ENCODE peak calls at places on chromosomes 11 and 22, in five cellular contexts. W is PC-9, R is neural progenitor cell, N is lower lobe of right lung, A is A549. E is an unnamed sample.
A peak's percentile ranks its signal among the peaks of the same experiment; 100 is the strongest.

GRCh38 chr11:65695459-65696241 is 16.4 kb upstream of the KAT5 start:
- DNase-seq in R (no peak), W (no peak), A (no peak), N (no peak), E (no peak)

GRCh38 chr11:57294225-57295131 is 30.3 kb downstream of the TNKS1BP1 start:
- DNase-seq in W (peak; percentile 68), N (no peak), A (no peak), R (peak; percentile 39), E (no peak)

GRCh38 chr11:108983621-108984020 is 318.8 kb downstream of the DDX10 start:
- DNase-seq in R (no peak), N (no peak), W (no peak), A (no peak), E (no peak)

GRCh38 chr22:21948390-21948789 is 4.3 kb downstream of the PPM1F start:
- DNase-seq in W (no peak), R (no peak), N (no peak), A (no peak), E (no peak)

GRCh38 chr11:10488581-10489443 is 33.7 kb downstream of the AMPD3 start:
- DNase-seq in W (peak; percentile 40), N (no peak), R (no peak), A (no peak), E (no peak)

GRCh38 chr11:96218013-96218412 is 125.0 kb downstream of the MAML2 start:
- DNase-seq in R (no peak), N (no peak), A (no peak), W (no peak), E (no peak)

GRCh38 chr11:35702126-35702525 is 39.6 kb downstream of the TRIM44 start:
- DNase-seq in R (no peak), W (no peak), A (no peak), N (no peak), E (no peak)

GRCh38 chr22:37011472-37011871 is 7.8 kb downstream of the TST start:
- DNase-seq in A (no peak), W (no peak), R (no peak), N (no peak), E (no peak)

GRCh38 chr11:72813740-72814138 is 472 bp upstream of the ATG16L2 start:
- DNase-seq in N (peak; percentile 93), W (peak; percentile 64), A (peak; percentile 61), R (peak; percentile 82), E (peak; percentile 83)

GRCh38 chr11:35330924-35331323 is 88.4 kb downstream of the SLC1A2 start:
- DNase-seq in N (no peak), A (no peak), W (no peak), R (no peak), E (no peak)

GRCh38 chr11:88341852-88342251 is 4.3 kb upstream of the CTSC start:
- DNase-seq in A (no peak), R (peak; percentile 57), N (no peak), W (peak; percentile 27), E (no peak)

GRCh38 chr11:13316528-13316961 is 39.0 kb downstream of the BMAL1 start:
- DNase-seq in A (no peak), R (no peak), N (peak; percentile 66), W (no peak), E (peak; percentile 75)

GRCh38 chr11:73219396-73220285 is 1.6 kb downstream of the P2RY2 start:
- DNase-seq in N (peak; percentile 35), W (no peak), R (peak; percentile 1), A (no peak), E (no peak)

GRCh38 chr11:77081381-77081851 is 14.6 kb downstream of the CAPN5 start:
- DNase-seq in R (no peak), A (no peak), W (no peak), N (peak; percentile 36), E (no peak)

GRCh38 chr22:44574581-44575343 is 76.7 kb upstream of the RTL6 start:
- DNase-seq in N (no peak), R (no peak), A (no peak), W (no peak), E (peak; percentile 32)

GRCh38 chr11:7749456-7749855 is 43.2 kb upstream of the OVCH2 start:
- DNase-seq in N (no peak), A (no peak), R (no peak), W (no peak), E (peak; percentile 0)

GRCh38 chr11:9263840-9264380 is 1.2 kb downstream of the DENND5A start:
- DNase-seq in R (no peak), A (peak; percentile 39), N (no peak), W (no peak), E (no peak)

GRCh38 chr11:94224078-94224477 is 80.3 kb upstream of the IZUMO1R start:
- DNase-seq in R (no peak), N (no peak), A (no peak), W (no peak), E (no peak)

GRCh38 chr22:49010086-49010863 is 817.4 kb downstream of the BRD1 start:
- DNase-seq in N (peak; percentile 28), R (no peak), W (no peak), A (no peak), E (no peak)

GRCh38 chr11:64250875-64251721 is at the start of gene PLCB3:
- DNase-seq in R (peak; percentile 83), A (no peak), W (no peak), N (peak; percentile 69), E (peak; percentile 76)

GRCh38 chr22:20803696-20804324 is 29.9 kb downstream of the SERPIND1 start:
- DNase-seq in N (no peak), A (peak; percentile 22), W (no peak), R (peak; percentile 67), E (peak; percentile 60)

GRCh38 chr11:2904153-2905052 is 18.8 kb upstream of the CDKN1C start:
- DNase-seq in N (no peak), A (no peak), W (no peak), R (no peak), E (no peak)

GRCh38 chr22:43826142-43827093 is 14.3 kb upstream of the EFCAB6 start:
- DNase-seq in W (no peak), R (no peak), N (no peak), A (peak; percentile 33), E (peak; percentile 73)

GRCh38 chr11:104005234-104005855 is 31.1 kb upstream of the DDI1 start:
- DNase-seq in N (no peak), W (peak; percentile 78), R (no peak), A (no peak), E (peak; percentile 25)

GRCh38 chr11:64659417-64660144 is 63.4 kb downstream of the NRXN2 start:
- DNase-seq in A (peak; percentile 64), W (peak; percentile 79), N (peak; percentile 22), R (no peak), E (peak; percentile 26)

GRCh38 chr11:41446107-41446506 is 13.3 kb downstream of the LRRC4C start:
- DNase-seq in N (no peak), A (no peak), W (no peak), R (no peak), E (no peak)

GRCh38 chr11:42768576-42768975 is 543.2 kb upstream of the API5 start:
- DNase-seq in W (no peak), N (no peak), R (no peak), A (no peak), E (no peak)

GRCh38 chr11:8610532-8611116 is 16.6 kb upstream of the STK33 start:
- DNase-seq in A (no peak), N (no peak), R (no peak), W (no peak), E (no peak)

GRCh38 chr22:29269731-29270474 is 1.8 kb downstream of the EWSR1 start:
- DNase-seq in W (no peak), A (no peak), R (peak; percentile 24), N (no peak), E (peak; percentile 18)
- H3K4me1 ChIP-seq in W (peaks cover 32% of the 10 kb centered on the region), A (peaks cover 37% of the 10 kb centered on the region), R (peaks cover 40% of the 10 kb centered on the region), N (peaks cover 65% of the 10 kb centered on the region), E (peaks cover 25% of the 10 kb centered on the region)

DNA sequence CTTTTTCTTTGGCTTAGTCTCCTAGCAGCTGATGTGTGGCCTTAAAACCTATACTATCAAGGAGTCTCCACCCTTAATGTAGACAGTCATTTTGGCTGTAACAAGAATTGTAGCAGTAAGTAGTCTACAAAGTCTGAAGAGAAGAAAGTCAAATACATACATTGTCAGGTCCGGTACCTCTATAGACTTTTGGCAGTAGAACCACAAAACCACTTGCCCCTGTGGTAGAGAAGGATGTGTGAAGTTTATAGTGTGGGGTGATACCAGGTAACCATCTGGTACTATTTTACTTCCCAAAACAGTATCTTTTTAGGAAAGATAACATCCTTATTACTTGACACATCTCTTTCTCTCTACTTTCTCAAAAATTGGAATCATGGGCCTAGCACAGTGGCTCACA is 15.1 kb downstream of the ATG13 start:
- DNase-seq in W (no peak), N (no peak), A (no peak), R (no peak), E (no peak)
- H3K4me3 ChIP-seq in W (no peak overlapping the region), N (no peak overlapping the region), A (no peak overlapping the region), R (no peak overlapping the region), E (no peak overlapping the region)

DNA sequence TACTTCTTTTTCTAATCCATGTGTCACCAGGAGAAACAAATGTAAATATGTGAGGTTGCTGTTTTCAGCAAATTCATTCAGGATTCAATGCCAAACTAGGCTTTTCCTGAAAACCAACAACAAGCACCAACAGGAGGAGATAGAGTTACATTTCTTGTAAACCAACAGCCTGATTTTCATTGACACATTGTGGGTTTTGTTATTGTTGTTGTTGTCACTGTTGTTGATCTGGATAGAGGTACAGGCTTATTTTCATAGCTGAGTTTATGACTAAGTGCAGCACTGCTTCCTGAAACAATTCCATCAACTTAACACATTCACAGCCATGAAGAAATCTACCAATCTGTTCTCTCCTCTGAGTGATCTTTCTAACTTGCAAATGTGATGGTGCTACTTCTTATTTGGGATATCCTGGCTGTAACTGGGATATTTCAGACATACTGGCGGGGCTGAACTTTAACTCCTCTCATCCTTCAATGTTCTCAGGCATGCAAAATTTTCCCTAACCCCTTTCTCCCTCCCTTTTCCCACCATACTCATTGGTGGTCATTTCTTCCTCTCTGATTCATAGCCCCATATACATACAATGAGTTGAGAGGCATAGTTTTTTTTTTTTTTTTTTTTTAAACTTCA is 65.5 kb downstream of the ME3 start:
- DNase-seq in W (peak; percentile 76), R (no peak), N (no peak), A (no peak), E (no peak)
- TF ChIP-seq CTCF in W (no peak), R (no peak), N (no peak), A (peak; percentile 11), E (no peak)

GRCh38 chr11:83172551-83172950 is 15.6 kb downstream of the PCF11 start:
- DNase-seq in A (no peak), N (no peak), R (no peak), W (no peak), E (no peak)
- H3K4me1 ChIP-seq in A (peaks cover 32% of the 10 kb centered on the region), N (peaks cover 73% of the 10 kb centered on the region), R (peaks cover 6% of the 10 kb centered on the region), W (peaks cover 16% of the 10 kb centered on the region), E (peaks cover 19% of the 10 kb centered on the region)

GRCh38 chr11:128824199-128825049 is 42.7 kb downstream of the KCNJ1 start:
- DNase-seq in N (no peak), R (no peak), A (no peak), W (no peak), E (peak; percentile 32)
- H3K4me3 ChIP-seq in N (peak overlapping the region; percentile 11), R (no peak overlapping the region), A (no peak overlapping the region), W (no peak overlapping the region), E (no peak overlapping the region)

GRCh38 chr11:117426941-117427340 is 99.3 kb downstream of the CEP164 start:
- DNase-seq in A (no peak), N (no peak), W (no peak), R (no peak), E (no peak)
- TF ChIP-seq CTCF in A (no peak), N (no peak), W (no peak), R (no peak), E (no peak)